ENCODE peak calls at places on chromosomes 1 and 21, in seven cellular contexts. One of them, this sample, is unnamed.
A peak's percentile ranks its signal among the peaks of the same experiment; 100 is the strongest.

GRCh38 chr1:116067564-116067887 is 43.7 kb upstream of the MAB21L3 start:
- DNase-seq in cerebellar cortex: no peak
- DNase-seq in NCI-H446 treated with DMSO at 0.1 percent for 48 hours: no peak
- DNase-seq in HT1080: peak; percentile 44
- DNase-seq in EL: peak; percentile 90
- DNase-seq in effector CD4-positive, alpha-beta T cell: no peak
- DNase-seq in cardiac muscle cell: peak; percentile 85
- DNase-seq in this sample: no peak

GRCh38 chr1:98458514-98459259 is 202.8 kb upstream of the SNX7 start:
- DNase-seq in NCI-H446 treated with DMSO at 0.1 percent for 48 hours: no peak
- DNase-seq in cardiac muscle cell: no peak
- DNase-seq in effector CD4-positive, alpha-beta T cell: no peak
- DNase-seq in EL: no peak
- DNase-seq in HT1080: no peak
- DNase-seq in cerebellar cortex: no peak
- DNase-seq in this sample: no peak

GRCh38 chr1:30525631-30525979 is 197.8 kb downstream of the MATN1 start:
- DNase-seq in NCI-H446 treated with DMSO at 0.1 percent for 48 hours: no peak
- DNase-seq in cardiac muscle cell: no peak
- DNase-seq in EL: no peak
- DNase-seq in cerebellar cortex: no peak
- DNase-seq in HT1080: no peak
- DNase-seq in effector CD4-positive, alpha-beta T cell: no peak
- DNase-seq in this sample: no peak

GRCh38 chr1:36691374-36691773 is 208.7 kb upstream of the CSF3R start:
- DNase-seq in effector CD4-positive, alpha-beta T cell: no peak
- DNase-seq in HT1080: no peak
- DNase-seq in cardiac muscle cell: no peak
- DNase-seq in NCI-H446 treated with DMSO at 0.1 percent for 48 hours: no peak
- DNase-seq in cerebellar cortex: no peak
- DNase-seq in EL: no peak
- DNase-seq in this sample: no peak

GRCh38 chr1:62175568-62176179 is 19.0 kb upstream of the L1TD1 start:
- DNase-seq in NCI-H446 treated with DMSO at 0.1 percent for 48 hours: peak; percentile 34
- DNase-seq in HT1080: peak; percentile 21
- DNase-seq in cardiac muscle cell: peak; percentile 63
- DNase-seq in effector CD4-positive, alpha-beta T cell: peak; percentile 6
- DNase-seq in EL: peak; percentile 45
- DNase-seq in cerebellar cortex: peak; percentile 64
- DNase-seq in this sample: no peak

GRCh38 chr1:109994654-109995053 is 10.1 kb downstream of the AHCYL1 start:
- DNase-seq in cerebellar cortex: no peak
- DNase-seq in effector CD4-positive, alpha-beta T cell: no peak
- DNase-seq in NCI-H446 treated with DMSO at 0.1 percent for 48 hours: no peak
- DNase-seq in cardiac muscle cell: no peak
- DNase-seq in EL: no peak
- DNase-seq in HT1080: no peak
- DNase-seq in this sample: no peak

GRCh38 chr1:10521537-10522157 is 46.9 kb downstream of the PEX14 start:
- DNase-seq in EL: no peak
- DNase-seq in cerebellar cortex: no peak
- DNase-seq in cardiac muscle cell: no peak
- DNase-seq in HT1080: no peak
- DNase-seq in effector CD4-positive, alpha-beta T cell: no peak
- DNase-seq in NCI-H446 treated with DMSO at 0.1 percent for 48 hours: no peak
- DNase-seq in this sample: no peak

GRCh38 chr1:54404939-54405880 is 984 bp downstream of the SSBP3 start:
- DNase-seq in cerebellar cortex: peak; percentile 53
- DNase-seq in cardiac muscle cell: peak; percentile 16
- DNase-seq in HT1080: no peak
- DNase-seq in EL: peak; percentile 55
- DNase-seq in NCI-H446 treated with DMSO at 0.1 percent for 48 hours: no peak
- DNase-seq in effector CD4-positive, alpha-beta T cell: peak; percentile 13
- DNase-seq in this sample: peak; percentile 7

GRCh38 chr1:47689894-47690293 is 252.1 kb downstream of the FOXD2 start:
- DNase-seq in NCI-H446 treated with DMSO at 0.1 percent for 48 hours: no peak
- DNase-seq in effector CD4-positive, alpha-beta T cell: no peak
- DNase-seq in EL: no peak
- DNase-seq in cardiac muscle cell: no peak
- DNase-seq in cerebellar cortex: no peak
- DNase-seq in HT1080: no peak
- DNase-seq in this sample: no peak

GRCh38 chr1:20847619-20848080 is 60.5 kb upstream of the HP1BP3 start:
- DNase-seq in cardiac muscle cell: peak; percentile 27
- DNase-seq in effector CD4-positive, alpha-beta T cell: no peak
- DNase-seq in NCI-H446 treated with DMSO at 0.1 percent for 48 hours: no peak
- DNase-seq in cerebellar cortex: no peak
- DNase-seq in HT1080: peak; percentile 28
- DNase-seq in EL: peak; percentile 59
- DNase-seq in this sample: no peak

GRCh38 chr1:208176654-208177053 is 67.5 kb downstream of the PLXNA2 start:
- DNase-seq in EL: no peak
- DNase-seq in NCI-H446 treated with DMSO at 0.1 percent for 48 hours: no peak
- DNase-seq in cardiac muscle cell: no peak
- DNase-seq in HT1080: no peak
- DNase-seq in cerebellar cortex: no peak
- DNase-seq in effector CD4-positive, alpha-beta T cell: no peak
- DNase-seq in this sample: no peak

GRCh38 chr1:118986291-118986838 is 1.8 kb downstream of the TBX15 start:
- DNase-seq in cardiac muscle cell: no peak
- DNase-seq in effector CD4-positive, alpha-beta T cell: no peak
- DNase-seq in EL: peak; percentile 71
- DNase-seq in HT1080: no peak
- DNase-seq in NCI-H446 treated with DMSO at 0.1 percent for 48 hours: no peak
- DNase-seq in cerebellar cortex: no peak
- DNase-seq in this sample: no peak

GRCh38 chr1:60911980-60912692 is 170.2 kb upstream of the NFIA start:
- DNase-seq in cerebellar cortex: no peak
- DNase-seq in effector CD4-positive, alpha-beta T cell: no peak
- DNase-seq in NCI-H446 treated with DMSO at 0.1 percent for 48 hours: peak; percentile 74
- DNase-seq in cardiac muscle cell: no peak
- DNase-seq in HT1080: no peak
- DNase-seq in EL: no peak
- DNase-seq in this sample: no peak

GRCh38 chr21:31334648-31335121 is 9.4 kb downstream of the TIAM1 start:
- DNase-seq in cerebellar cortex: peak; percentile 98
- DNase-seq in cardiac muscle cell: no peak
- DNase-seq in EL: no peak
- DNase-seq in HT1080: no peak
- DNase-seq in effector CD4-positive, alpha-beta T cell: no peak
- DNase-seq in NCI-H446 treated with DMSO at 0.1 percent for 48 hours: peak; percentile 37
- DNase-seq in this sample: no peak

GRCh38 chr1:152167835-152168534 is 9.0 kb upstream of the RPTN start:
- DNase-seq in cerebellar cortex: no peak
- DNase-seq in cardiac muscle cell: peak; percentile 90
- DNase-seq in effector CD4-positive, alpha-beta T cell: no peak
- DNase-seq in NCI-H446 treated with DMSO at 0.1 percent for 48 hours: no peak
- DNase-seq in EL: peak; percentile 95
- DNase-seq in HT1080: peak; percentile 97
- DNase-seq in this sample: no peak

GRCh38 chr21:43603641-43604504 is 55.4 kb downstream of the HSF2BP start:
- DNase-seq in effector CD4-positive, alpha-beta T cell: no peak
- DNase-seq in EL: peak; percentile 55
- DNase-seq in HT1080: peak; percentile 53
- DNase-seq in cardiac muscle cell: peak; percentile 46
- DNase-seq in cerebellar cortex: no peak
- DNase-seq in NCI-H446 treated with DMSO at 0.1 percent for 48 hours: no peak
- DNase-seq in this sample: no peak

GRCh38 chr1:186059311-186059710 is 315.7 kb downstream of the TPR start:
- DNase-seq in cerebellar cortex: no peak
- DNase-seq in EL: no peak
- DNase-seq in cardiac muscle cell: peak; percentile 39
- DNase-seq in HT1080: no peak
- DNase-seq in NCI-H446 treated with DMSO at 0.1 percent for 48 hours: peak; percentile 44
- DNase-seq in effector CD4-positive, alpha-beta T cell: no peak
- DNase-seq in this sample: no peak

GRCh38 chr21:36589352-36589971 is 109.5 kb upstream of the SIM2 start:
- DNase-seq in HT1080: peak; percentile 18
- DNase-seq in EL: peak; percentile 61
- DNase-seq in NCI-H446 treated with DMSO at 0.1 percent for 48 hours: no peak
- DNase-seq in cardiac muscle cell: peak; percentile 56
- DNase-seq in cerebellar cortex: no peak
- DNase-seq in effector CD4-positive, alpha-beta T cell: no peak
- DNase-seq in this sample: no peak

GRCh38 chr1:172360511-172360910 is 60.0 kb upstream of the C1orf105 start:
- DNase-seq in cerebellar cortex: peak; percentile 84
- DNase-seq in cardiac muscle cell: peak; percentile 54
- DNase-seq in effector CD4-positive, alpha-beta T cell: no peak
- DNase-seq in HT1080: peak; percentile 25
- DNase-seq in EL: no peak
- DNase-seq in NCI-H446 treated with DMSO at 0.1 percent for 48 hours: no peak
- DNase-seq in this sample: no peak

GRCh38 chr1:116853680-116854191 is 56.0 kb upstream of the PTGFRN start:
- DNase-seq in effector CD4-positive, alpha-beta T cell: no peak
- DNase-seq in cerebellar cortex: peak; percentile 72
- DNase-seq in HT1080: peak; percentile 93
- DNase-seq in NCI-H446 treated with DMSO at 0.1 percent for 48 hours: no peak
- DNase-seq in EL: peak; percentile 84
- DNase-seq in cardiac muscle cell: peak; percentile 66
- DNase-seq in this sample: no peak

GRCh38 chr1:37931148-37931492 is 15.7 kb downstream of the INPP5B start:
- DNase-seq in cardiac muscle cell: no peak
- DNase-seq in HT1080: no peak
- DNase-seq in effector CD4-positive, alpha-beta T cell: no peak
- DNase-seq in cerebellar cortex: no peak
- DNase-seq in NCI-H446 treated with DMSO at 0.1 percent for 48 hours: no peak
- DNase-seq in EL: no peak
- DNase-seq in this sample: no peak

GRCh38 chr1:24762133-24762676 is 17.0 kb downstream of the CLIC4 start:
- DNase-seq in HT1080: peak; percentile 41
- DNase-seq in effector CD4-positive, alpha-beta T cell: no peak
- DNase-seq in EL: peak; percentile 71
- DNase-seq in cerebellar cortex: no peak
- DNase-seq in cardiac muscle cell: no peak
- DNase-seq in NCI-H446 treated with DMSO at 0.1 percent for 48 hours: no peak
- DNase-seq in this sample: no peak

GRCh38 chr1:78855258-78855657 is 151.3 kb downstream of the ADGRL4 start:
- DNase-seq in effector CD4-positive, alpha-beta T cell: no peak
- DNase-seq in cardiac muscle cell: no peak
- DNase-seq in NCI-H446 treated with DMSO at 0.1 percent for 48 hours: no peak
- DNase-seq in cerebellar cortex: no peak
- DNase-seq in HT1080: no peak
- DNase-seq in EL: no peak
- DNase-seq in this sample: no peak

GRCh38 chr21:36522174-36522810 is 42.4 kb upstream of the CLDN14 start:
- DNase-seq in effector CD4-positive, alpha-beta T cell: no peak
- DNase-seq in NCI-H446 treated with DMSO at 0.1 percent for 48 hours: no peak
- DNase-seq in HT1080: no peak
- DNase-seq in cerebellar cortex: no peak
- DNase-seq in EL: no peak
- DNase-seq in cardiac muscle cell: no peak
- DNase-seq in this sample: no peak

GRCh38 chr1:209653915-209654351 is 1.7 kb upstream of the LAMB3 start:
- DNase-seq in EL: no peak
- DNase-seq in HT1080: no peak
- DNase-seq in effector CD4-positive, alpha-beta T cell: no peak
- DNase-seq in NCI-H446 treated with DMSO at 0.1 percent for 48 hours: no peak
- DNase-seq in cardiac muscle cell: no peak
- DNase-seq in cerebellar cortex: no peak
- DNase-seq in this sample: no peak

GRCh38 chr21:34524671-34525601 is 12.9 kb upstream of the KCNE1 start:
- DNase-seq in effector CD4-positive, alpha-beta T cell: no peak
- DNase-seq in cardiac muscle cell: peak; percentile 71
- DNase-seq in EL: peak; percentile 66
- DNase-seq in cerebellar cortex: no peak
- DNase-seq in HT1080: peak; percentile 32
- DNase-seq in NCI-H446 treated with DMSO at 0.1 percent for 48 hours: no peak
- DNase-seq in this sample: no peak

This sample was measured in T-helper 1 cell.